ENCODE peak calls at places on chromosomes 16 and 17, in four cellular contexts. I is HepG2, Y is K562, Q is GM12878. B is an unnamed sample.
A peak's percentile ranks its signal among the peaks of the same experiment; 100 is the strongest.

GRCh38 chr17:41645371-41646063 is 21.1 kb upstream of the KRT17 start:
- DNase-seq in I (peak; percentile 67), Y (peak; percentile 81), Q (no peak), B (no peak)

GRCh38 chr17:27475981-27476895 is 20.0 kb downstream of the KSR1 start:
- DNase-seq in I (no peak), Y (no peak), Q (no peak), B (no peak)

GRCh38 chr16:49552273-49552928 is 178.8 kb downstream of the C16orf78 start:
- DNase-seq in I (no peak), Y (no peak), Q (no peak), B (no peak)

GRCh38 chr17:44842748-44843147 is 4.9 kb upstream of the HIGD1B start:
- DNase-seq in I (no peak), Y (no peak), Q (no peak), B (no peak)

GRCh38 chr16:67509016-67509415 is 19.6 kb upstream of the RIPOR1 start:
- DNase-seq in I (no peak), Y (no peak), Q (no peak), B (no peak)

GRCh38 chr16:1330260-1330914 is 3.1 kb upstream of the BAIAP3 start:
- DNase-seq in I (peak; percentile 35), Y (peak; percentile 46), Q (no peak), B (no peak)

GRCh38 chr16:72969146-72969545 is 78.8 kb downstream of the ZFHX3 start:
- DNase-seq in I (no peak), Y (no peak), Q (no peak), B (no peak)

GRCh38 chr16:66751992-66752322 is 548 bp upstream of the DYNC1LI2 start:
- DNase-seq in I (no peak), Y (no peak), Q (no peak), B (no peak)

GRCh38 chr17:38353084-38353604 is 1.5 kb downstream of the SOCS7 start:
- DNase-seq in I (no peak), Y (no peak), Q (no peak), B (no peak)

GRCh38 chr16:87360862-87361610 is 22.5 kb downstream of the FBXO31 start:
- DNase-seq in I (no peak), Y (no peak), Q (no peak), B (no peak)

GRCh38 chr16:64269756-64270155 is 852.1 kb downstream of the CDH11 start:
- DNase-seq in I (no peak), Y (no peak), Q (no peak), B (no peak)

GRCh38 chr16:55567382-55567781 is 898 bp downstream of the CAPNS2 start:
- DNase-seq in I (no peak), Y (no peak), Q (no peak), B (no peak)

GRCh38 chr17:6505425-6506142 is 50.8 kb downstream of the PITPNM3 start:
- DNase-seq in I (no peak), Y (no peak), Q (no peak), B (no peak)

GRCh38 chr17:64641499-64641898 is 20.6 kb downstream of the SMURF2 start:
- DNase-seq in I (no peak), Y (peak; percentile 50), Q (no peak), B (peak; percentile 70)

GRCh38 chr17:57166803-57167202 is 81.8 kb downstream of the AKAP1 start:
- DNase-seq in I (no peak), Y (no peak), Q (no peak), B (no peak)

GRCh38 chr17:57109393-57110151 is 24.5 kb downstream of the AKAP1 start:
- DNase-seq in I (no peak), Y (no peak), Q (no peak), B (peak; percentile 63)

GRCh38 chr16:1964046-1964505 is 550 bp downstream of the RPS2 start:
- DNase-seq in I (no peak), Y (no peak), Q (no peak), B (no peak)

GRCh38 chr17:7882068-7882467 is 6.5 kb upstream of the CHD3 start:
- DNase-seq in I (no peak), Y (no peak), Q (no peak), B (no peak)

GRCh38 chr16:14321542-14321941 is 250.4 kb downstream of the MRTFB start:
- DNase-seq in I (no peak), Y (peak; percentile 75), Q (no peak), B (no peak)

GRCh38 chr16:68234188-68235104 is 1.5 kb downstream of the ESRP2 start:
- DNase-seq in I (peak; percentile 85), Y (no peak), Q (no peak), B (no peak)

GRCh38 chr17:39057807-39058206 is 90.6 kb upstream of the FBXO47 start:
- DNase-seq in I (no peak), Y (no peak), Q (no peak), B (no peak)

GRCh38 chr17:82814834-82815233 is 25.0 kb downstream of the ZNF750 start:
- DNase-seq in I (no peak), Y (no peak), Q (no peak), B (no peak)

GRCh38 chr17:58279016-58279671 is 1.6 kb downstream of the MPO start:
- DNase-seq in I (no peak), Y (peak; percentile 14), Q (no peak), B (peak; percentile 3)

GRCh38 chr17:9865585-9865984 is 39.5 kb downstream of the RCVRN start:
- DNase-seq in I (no peak), Y (no peak), Q (no peak), B (no peak)

GRCh38 chr17:58284613-58285421 is 4.1 kb upstream of the MPO start:
- DNase-seq in I (no peak), Y (no peak), Q (no peak), B (no peak)

DNA sequence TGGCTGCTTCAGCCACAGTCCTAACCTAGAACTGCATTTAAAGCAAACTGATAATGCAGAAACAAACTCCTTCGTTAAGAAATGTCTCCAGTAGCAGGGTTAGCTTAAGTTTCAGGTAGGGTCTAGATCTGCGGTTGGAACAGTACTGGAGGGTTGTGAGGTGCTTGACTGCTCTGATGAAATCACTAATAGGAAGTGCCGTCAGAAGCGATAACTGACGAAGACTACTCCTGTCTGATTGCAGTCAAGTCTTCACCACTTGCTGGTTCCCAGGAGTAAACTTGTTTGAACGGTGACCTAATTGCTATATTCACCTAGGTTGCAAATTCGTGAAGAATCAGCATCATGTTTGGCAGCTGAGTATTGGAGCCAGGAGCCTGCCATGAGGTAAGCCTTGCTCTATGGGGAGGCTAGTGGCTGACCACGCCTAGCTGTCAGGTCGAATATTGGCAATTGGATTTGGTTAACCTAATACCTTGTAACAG is 24.5 kb downstream of the TRPV2 start:
- DNase-seq in I (no peak), Y (no peak), Q (no peak), B (no peak)
- TF ChIP-seq SP1 in I (no peak), Y (peak; percentile 53), Q (no peak), B (no peak)

GRCh38 chr17:40452074-40452787 is 9.0 kb downstream of the IGFBP4 start:
- DNase-seq in I (no peak), Y (no peak), Q (no peak), B (no peak)

GRCh38 chr17:40448213-40448638 is 5.0 kb downstream of the IGFBP4 start:
- DNase-seq in I (peak; percentile 39), Y (no peak), Q (no peak), B (no peak)

GRCh38 chr17:40448639-40449261 is 5.5 kb downstream of the IGFBP4 start:
- DNase-seq in I (peak; percentile 95), Y (no peak), Q (no peak), B (no peak)

GRCh38 chr17:40451420-40451819 is 8.2 kb downstream of the IGFBP4 start:
- DNase-seq in I (no peak), Y (no peak), Q (no peak), B (no peak)

DNA sequence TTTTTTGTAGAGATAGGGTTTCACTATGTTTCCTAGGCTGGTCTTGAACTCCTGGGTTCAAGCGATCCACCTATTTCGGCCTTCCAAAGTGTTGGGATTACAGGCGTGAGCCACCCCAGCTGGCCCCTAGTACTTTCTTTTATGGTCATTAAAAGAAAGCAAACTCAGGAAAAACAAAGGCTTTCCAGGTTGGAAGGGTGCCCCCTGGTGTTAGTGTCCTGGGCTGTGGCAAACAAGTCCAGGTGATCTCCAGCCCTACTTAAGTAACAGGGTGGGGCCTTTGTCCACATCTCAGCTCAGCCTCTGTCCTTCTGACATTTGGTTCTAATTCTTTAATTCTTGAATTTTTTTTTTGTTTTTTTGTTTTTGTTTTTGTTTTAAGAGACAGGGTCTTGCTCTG is 6.9 kb downstream of the IGFBP4 start:
- DNase-seq in I (peak; percentile 54), Y (peak; percentile 65), Q (no peak), B (peak; percentile 27)
- TF ChIP-seq FOXK2 in I (no peak), Y (no peak), Q (no peak), B (no peak)

DNA sequence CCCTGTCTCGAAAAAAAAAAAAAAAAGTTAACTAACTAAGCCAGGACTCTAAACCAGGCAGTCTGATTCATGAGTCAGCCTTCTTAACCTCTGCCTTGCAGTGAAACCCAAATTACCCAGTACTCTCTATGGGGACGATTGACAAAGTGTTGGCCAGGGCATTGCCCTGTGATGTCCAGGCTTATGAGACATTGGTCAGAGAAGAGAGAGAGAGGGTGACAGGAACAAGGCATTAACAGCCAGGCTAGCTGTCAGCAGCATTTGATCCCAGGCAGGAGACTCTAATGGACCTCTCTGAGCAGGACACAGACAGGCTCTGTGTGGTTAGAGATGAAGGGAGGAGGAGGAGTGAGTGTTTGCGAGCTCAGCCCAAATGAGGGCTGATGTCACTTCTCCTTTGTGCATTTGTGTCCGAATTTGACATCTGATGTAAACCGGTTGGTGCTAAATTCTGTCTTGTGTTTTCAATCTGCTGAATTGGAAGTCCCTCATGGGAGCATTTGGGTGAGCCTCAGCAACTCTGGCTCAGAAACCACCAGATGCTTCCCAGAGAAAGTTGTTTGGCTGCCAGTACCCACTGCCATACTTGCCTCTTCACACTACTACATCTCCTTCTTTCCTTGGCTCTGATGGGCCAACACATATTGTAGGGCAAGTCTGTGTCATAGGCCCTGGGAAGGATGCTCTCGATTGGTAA is 4.3 kb upstream of the MYL4 start:
- DNase-seq in I (no peak), Y (no peak), Q (peak; percentile 77), B (no peak)
- TF ChIP-seq SP1 in I (no peak), Y (no peak), Q (no peak), B (no peak)

DNA sequence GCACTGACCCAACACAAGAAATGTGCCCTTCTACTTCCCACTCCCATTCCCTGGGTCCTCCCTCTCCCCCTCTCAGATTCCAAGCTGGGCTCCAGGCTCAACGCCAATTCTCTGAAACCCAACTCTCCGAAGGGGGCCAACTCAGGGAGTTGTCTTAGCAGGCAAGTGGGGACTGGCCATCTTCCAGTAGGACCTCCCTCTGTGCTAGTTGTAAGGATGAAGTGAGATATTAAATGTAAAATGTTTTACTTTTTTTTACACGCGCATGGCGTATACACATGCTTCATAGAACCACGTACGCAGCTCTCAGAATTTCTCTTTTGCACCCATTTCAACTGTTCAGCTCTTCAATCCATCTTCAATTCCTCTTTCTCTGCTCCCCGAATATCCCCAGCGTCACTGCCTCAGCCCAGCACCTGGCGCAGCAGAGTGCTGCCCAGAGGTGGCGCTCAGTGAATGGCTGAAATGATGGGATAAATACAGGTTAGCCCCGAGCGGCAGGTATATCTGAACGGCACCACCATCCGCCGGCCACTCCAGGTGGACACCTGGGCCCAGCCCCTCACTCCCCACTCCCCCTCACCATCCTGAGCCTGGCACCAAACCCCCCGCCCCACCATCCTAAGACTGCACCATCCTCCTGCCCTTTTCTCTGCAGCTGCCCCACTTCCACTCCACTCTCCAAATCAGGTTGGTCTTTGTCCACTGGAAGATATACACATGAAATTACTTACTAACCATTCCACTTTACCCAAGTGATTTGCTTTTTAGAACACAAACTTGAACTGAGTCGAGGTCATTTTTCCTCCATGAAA is 43.9 kb upstream of the TNRC6C start:
- DNase-seq in I (no peak), Y (no peak), Q (no peak), B (no peak)
- TF ChIP-seq FOXK2 in I (no peak), Y (no peak), Q (no peak), B (no peak)